ENCODE peak calls at places on chromosomes 6 and 20, in four cellular contexts. R is ovary, J is cardiac muscle cell, U is suprapubic skin. T is an unnamed sample. For H3K4me1 and H3K9me3, the result is how much of the 10 kb centered on the place peaks cover.

GRCh38 chr6:108115598-108116058 is 41.1 kb upstream of the OSTM1 start:
- DNase-seq in R (peak), J (peak), U (no peak), T (no peak)

GRCh38 chr6:25404693-25405169 is 125.6 kb downstream of the CARMIL1 start:
- DNase-seq in R (no peak), J (no peak), U (no peak), T (no peak)

GRCh38 chr6:131982740-131983259 is 31.6 kb upstream of the CCN2 start:
- DNase-seq in R (no peak), J (peak), U (no peak), T (no peak)

GRCh38 chr6:49384913-49385312 is 78.1 kb downstream of the MMUT start:
- DNase-seq in R (no peak), J (peak), U (no peak), T (no peak)

GRCh38 chr6:113707194-113707593 is 150.0 kb upstream of the MARCKS start:
- DNase-seq in R (no peak), J (no peak), U (no peak), T (no peak)

GRCh38 chr6:157186785-157187181 is 136.5 kb downstream of the TMEM242 start:
- DNase-seq in R (no peak), J (no peak), U (no peak), T (no peak)

GRCh38 chr6:144215402-144215931 is 65.2 kb downstream of the STX11 start:
- DNase-seq in R (no peak), J (peak), U (no peak), T (peak)

GRCh38 chr6:24313477-24314141 is 44.2 kb downstream of the DCDC2 start:
- DNase-seq in R (no peak), J (peak), U (no peak), T (no peak)

GRCh38 chr6:7513534-7513933 is 27.9 kb upstream of the DSP start:
- DNase-seq in R (no peak), J (no peak), U (no peak), T (no peak)

GRCh38 chr20:21643417-21643816 is 62.0 kb upstream of the PAX1 start:
- DNase-seq in R (no peak), J (no peak), U (no peak), T (no peak)

GRCh38 chr6:34248727-34249468 is at the start of gene SMIM29:
- DNase-seq in R (peak), J (peak), U (peak), T (peak)

GRCh38 chr6:47206626-47207025 is 103.1 kb downstream of the TNFRSF21 start:
- DNase-seq in R (no peak), J (peak), U (no peak), T (no peak)

GRCh38 chr6:4607026-4607704 is 169.0 kb upstream of the CDYL start:
- DNase-seq in R (peak), J (peak), U (no peak), T (no peak)

GRCh38 chr6:124792386-124792785 is 169.9 kb upstream of the RNF217 start:
- DNase-seq in R (no peak), J (no peak), U (no peak), T (no peak)

GRCh38 chr6:147910254-147910653 is 401.8 kb downstream of the SAMD5 start:
- DNase-seq in R (no peak), J (no peak), U (no peak), T (no peak)

GRCh38 chr20:62447143-62447869 is 20.0 kb upstream of the RBBP8NL start:
- DNase-seq in R (no peak), J (no peak), U (no peak), T (no peak)

GRCh38 chr20:61804896-61805295 is 260.8 kb downstream of the TAF4 start:
- DNase-seq in R (no peak), J (no peak), U (no peak), T (no peak)

GRCh38 chr6:3929281-3929798 is 80.2 kb downstream of the FAM50B start:
- DNase-seq in R (peak), J (peak), U (no peak), T (no peak)

GRCh38 chr6:39082310-39082709 is 32.7 kb downstream of the SAYSD1 start:
- DNase-seq in R (no peak), J (no peak), U (no peak), T (no peak)

GRCh38 chr6:68919537-68919936 is 284.5 kb downstream of the ADGRB3 start:
- DNase-seq in R (no peak), J (no peak), U (no peak), T (no peak)

GRCh38 chr6:1916334-1916985 is 306.7 kb downstream of the FOXC1 start:
- DNase-seq in R (no peak), J (no peak), U (no peak), T (no peak)

GRCh38 chr20:32012159-32012682 is 2.0 kb downstream of the CCM2L start:
- DNase-seq in R (no peak), J (no peak), U (no peak), T (no peak)

GRCh38 chr6:4169028-4169789 is 33.8 kb upstream of the ECI2 start:
- DNase-seq in R (no peak), J (no peak), U (no peak), T (no peak)

GRCh38 chr6:35288834-35289233 is 8.8 kb upstream of the DEF6 start:
- DNase-seq in R (no peak), J (no peak), U (no peak), T (no peak)

GRCh38 chr6:138571585-138572199 is 72.4 kb upstream of the NHSL1 start:
- DNase-seq in R (no peak), J (peak), U (no peak), T (no peak)

GRCh38 chr6:77633993-77634392 is 18.8 kb upstream of the MEI4 start:
- DNase-seq in R (no peak), J (no peak), U (no peak), T (no peak)

GRCh38 chr6:84581494-84582259 is 182.7 kb downstream of the TBX18 start:
- DNase-seq in R (no peak), J (peak), U (no peak), T (no peak)

GRCh38 chr20:50548396-50548795 is 38.2 kb downstream of the PTPN1 start:
- DNase-seq in R (no peak), J (no peak), U (no peak), T (no peak)

GRCh38 chr6:150298029-150298380 is 70.8 kb upstream of the IYD start:
- DNase-seq in R (no peak), J (no peak), U (no peak), T (no peak)

GRCh38 chr6:9225441-9225871 is 790.1 kb upstream of the SLC35B3 start:
- DNase-seq in R (no peak), J (no peak), U (no peak), T (no peak)
- H3K4me1 ChIP-seq in R (under half), J (under half), U (under half), T (under half)

DNA sequence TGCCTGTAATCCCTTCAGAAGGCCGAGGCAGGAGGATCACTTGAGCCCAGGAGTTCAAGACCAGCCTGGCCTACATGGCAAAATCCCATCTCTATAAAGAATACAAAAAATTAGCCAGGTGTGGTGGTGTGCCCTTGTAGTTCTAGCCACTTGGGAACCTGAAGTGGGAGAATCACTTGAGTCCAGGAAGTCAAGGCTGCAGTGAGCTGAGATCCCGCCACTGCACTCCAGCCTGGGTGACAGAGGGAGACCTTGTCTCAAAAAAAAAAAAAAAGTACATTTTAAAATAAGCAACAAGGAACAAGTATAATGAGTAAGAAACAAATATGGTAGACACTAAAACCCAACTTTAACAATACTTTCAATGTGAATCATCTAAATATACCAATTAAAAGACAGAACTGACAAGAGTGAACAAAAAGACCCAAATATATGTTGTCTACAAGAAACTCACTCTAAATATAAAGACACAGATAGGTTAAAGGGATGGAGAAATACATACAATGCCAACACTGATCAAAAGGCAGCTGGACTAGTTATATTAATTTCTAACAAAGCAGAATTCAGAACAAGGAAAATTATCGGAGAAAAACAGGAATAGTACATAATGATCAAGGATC is 37.7 kb downstream of the RANBP9 start:
- DNase-seq in R (no peak), J (no peak), U (no peak), T (no peak)
- H3K9me3 ChIP-seq in R (under half), J (under half), U (under half), T (under half)

GRCh38 chr6:44609051-44609612 is 221.6 kb downstream of the CDC5L start:
- DNase-seq in R (no peak), J (no peak), U (no peak), T (no peak)

GRCh38 chr6:44603044-44603686 is 215.7 kb downstream of the CDC5L start:
- DNase-seq in R (no peak), J (no peak), U (no peak), T (no peak)

GRCh38 chr6:44606506-44606905 is 219.0 kb downstream of the CDC5L start:
- DNase-seq in R (no peak), J (peak), U (peak), T (peak)

GRCh38 chr6:44606976-44607375 is 219.5 kb downstream of the CDC5L start:
- DNase-seq in R (no peak), J (no peak), U (peak), T (no peak)

GRCh38 chr6:44608175-44608574 is 220.7 kb downstream of the CDC5L start:
- DNase-seq in R (no peak), J (no peak), U (no peak), T (no peak)
- H3K4me3 ChIP-seq in R (no peak), J (no peak), U (no peak), T (no peak)

GRCh38 chr6:44122821-44123220 is 4.4 kb downstream of the MRPL14 start:
- DNase-seq in R (no peak), J (peak), U (no peak), T (no peak)
- H3K4me1 ChIP-seq in R (under half), J (under half), U (half or more), T (under half)

GRCh38 chr6:167701010-167701409 is 125.7 kb upstream of the AFDN start:
- DNase-seq in R (no peak), J (no peak), U (no peak), T (no peak)
- H3K9me3 ChIP-seq in R (under half), J (under half), U (under half), T (under half)

GRCh38 chr6:46016063-46016608 is 476 bp upstream of the CLIC5 start:
- DNase-seq in R (no peak), J (no peak), U (no peak), T (no peak)
- H3K4me3 ChIP-seq in R (no peak), J (peak), U (peak), T (peak)

GRCh38 chr20:38626921-38627659 is 25.5 kb downstream of the ARHGAP40 start:
- DNase-seq in R (no peak), J (no peak), U (no peak), T (no peak)
- H3K4me1 ChIP-seq in R (under half), J (under half), U (under half), T (under half)

GRCh38 chr20:58523072-58523681 is 8.0 kb upstream of the APCDD1L start:
- DNase-seq in R (no peak), J (peak), U (no peak), T (no peak)

GRCh38 chr20:58523916-58524315 is 8.7 kb upstream of the APCDD1L start:
- DNase-seq in R (no peak), J (peak), U (no peak), T (no peak)

GRCh38 chr20:58526411-58526810 is 11.2 kb upstream of the APCDD1L start:
- DNase-seq in R (no peak), J (no peak), U (no peak), T (no peak)

GRCh38 chr20:58521763-58522162 is 6.6 kb upstream of the APCDD1L start:
- DNase-seq in R (no peak), J (no peak), U (no peak), T (no peak)

GRCh38 chr20:58524814-58525213 is 9.6 kb upstream of the APCDD1L start:
- DNase-seq in R (no peak), J (peak), U (no peak), T (no peak)
- H3K9me3 ChIP-seq in R (under half), J (under half), U (under half), T (under half)

T was measured in tibial nerve.